ENCODE peak calls at places on chromosomes 16 and 17, in six cellular contexts. X is astrocyte of the spinal cord, E is Panc1, S is Peyer's patch, N is cardiac fibroblast, G is GM23338. J is an unnamed sample.

GRCh38 chr17:9356488-9356911 is 219.1 kb downstream of the STX8 start:
- DNase-seq in G (no peak), S (no peak), E (no peak), N (peak; percentile 20), X (no peak), J (no peak)

GRCh38 chr16:74107795-74108610 is 188.6 kb upstream of the PSMD7 start:
- DNase-seq in N (peak; percentile 4), E (peak; percentile 24), G (peak; percentile 87), S (no peak), X (no peak), J (peak; percentile 73)

GRCh38 chr16:88454315-88455057 is 1.4 kb downstream of the ZFPM1 start:
- DNase-seq in G (peak; percentile 47), E (no peak), X (no peak), N (no peak), S (peak; percentile 69), J (no peak)

GRCh38 chr17:7862692-7863437 is 5.1 kb downstream of the CYB5D1 start:
- DNase-seq in X (peak; percentile 52), S (no peak), E (no peak), G (peak; percentile 91), N (peak; percentile 70), J (peak; percentile 62)

GRCh38 chr17:63381101-63381729 is 64.9 kb downstream of the CYB561 start:
- DNase-seq in X (no peak), S (no peak), G (no peak), E (no peak), N (peak; percentile 63), J (no peak)

GRCh38 chr17:75024686-75025397 is 12.4 kb downstream of the MRPL58 start:
- DNase-seq in X (no peak), E (no peak), S (no peak), G (no peak), N (no peak), J (no peak)

GRCh38 chr16:78289844-78290277 is 190.4 kb downstream of the WWOX start:
- DNase-seq in N (no peak), S (no peak), X (no peak), E (no peak), G (peak; percentile 35), J (no peak)

GRCh38 chr16:64580558-64580957 is 541.3 kb downstream of the CDH11 start:
- DNase-seq in E (no peak), X (no peak), S (no peak), N (no peak), G (peak; percentile 70), J (no peak)

GRCh38 chr16:57761957-57762356 is 26.4 kb downstream of the KATNB1 start:
- DNase-seq in X (no peak), E (no peak), N (no peak), S (no peak), G (no peak), J (no peak)

DNA sequence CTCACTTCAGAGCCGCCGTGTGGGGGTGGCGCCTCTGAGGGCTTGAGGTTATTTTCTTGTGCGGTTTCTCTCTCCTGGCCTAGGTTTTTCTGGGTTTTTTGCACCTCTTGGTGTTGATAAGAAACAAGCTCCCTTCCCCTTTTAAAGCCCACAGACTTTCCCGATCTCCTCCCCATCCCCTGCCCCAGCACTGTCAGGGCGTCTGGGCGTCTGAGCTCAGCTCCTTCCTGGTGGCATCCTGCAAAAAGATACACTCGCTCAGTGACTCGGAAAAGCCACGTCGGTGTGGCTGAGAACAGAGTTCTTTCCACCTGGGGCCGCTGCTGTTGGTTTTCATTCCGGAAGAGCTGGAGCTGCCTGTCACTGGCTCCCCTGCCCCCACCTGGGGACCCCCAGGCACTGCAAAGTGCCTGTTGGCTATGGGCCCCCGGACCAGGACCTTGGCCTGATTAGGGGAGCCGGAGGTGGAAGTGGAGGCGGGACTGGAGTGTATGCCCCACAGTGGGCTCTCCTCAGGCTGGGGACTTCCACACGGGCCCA is 14.5 kb downstream of the BAIAP2 start:
- DNase-seq in S (no peak), G (no peak), E (no peak), X (no peak), N (no peak), J (no peak)
- TF ChIP-seq CTCF in S (no peak), G (no peak), E (no peak), X (no peak), N (no peak), J (no peak)

GRCh38 chr17:68328676-68329075 is 37.4 kb downstream of the ARSG start:
- DNase-seq in E (no peak), N (no peak), S (no peak), G (no peak), X (no peak), J (no peak)

GRCh38 chr17:68326681-68327080 is 35.4 kb downstream of the ARSG start:
- DNase-seq in N (no peak), X (no peak), E (no peak), S (no peak), G (no peak), J (no peak)

GRCh38 chr17:68325961-68326360 is 34.7 kb downstream of the ARSG start:
- DNase-seq in N (no peak), E (no peak), G (no peak), S (no peak), X (no peak), J (no peak)

GRCh38 chr17:68329331-68329730 is 38.0 kb downstream of the ARSG start:
- DNase-seq in G (no peak), E (no peak), S (no peak), X (no peak), N (no peak), J (no peak)

DNA sequence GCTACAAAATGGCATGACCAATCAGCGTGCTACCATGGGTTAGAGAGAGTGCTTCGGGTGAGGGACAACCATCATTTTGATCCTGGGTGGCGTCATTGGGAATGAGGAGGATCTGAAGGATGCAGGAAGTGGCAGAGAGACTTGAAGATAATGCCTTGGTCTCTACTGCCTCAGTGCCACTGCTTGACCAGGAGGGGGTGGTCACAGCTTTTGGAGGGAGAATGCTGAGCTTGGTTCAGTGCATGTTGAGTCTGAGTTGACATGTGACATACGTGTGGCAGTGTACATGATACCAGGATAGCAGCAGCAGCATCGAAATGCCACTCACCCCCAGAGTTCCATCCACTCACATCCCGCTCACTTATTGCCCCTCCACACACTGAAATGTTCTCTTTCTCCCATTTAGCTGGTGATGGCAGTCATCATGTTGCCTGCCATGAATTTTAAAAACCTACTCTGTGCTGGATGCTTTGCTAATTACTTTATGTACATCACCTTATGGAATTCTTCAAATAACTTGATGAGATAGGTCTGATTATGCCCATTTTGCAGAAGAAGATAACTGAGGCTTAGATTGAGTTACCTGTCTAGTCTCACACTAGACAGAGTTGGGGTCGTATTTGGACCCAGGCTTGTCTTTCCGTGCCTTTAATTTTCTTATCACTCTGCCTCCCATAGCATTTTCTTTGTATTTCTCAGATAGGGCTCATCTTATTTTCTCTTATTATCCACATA is 36.7 kb downstream of the ARSG start:
- DNase-seq in E (no peak), G (no peak), N (no peak), S (no peak), X (no peak), J (no peak)
- TF ChIP-seq CTCF in E (no peak), G (peak; percentile 13), N (no peak), S (no peak), X (no peak), J (no peak)

GRCh38 chr16:60907645-60908044 is 1128.6 kb downstream of the CDH8 start:
- DNase-seq in X (no peak), N (no peak), S (no peak), G (peak; percentile 22), E (no peak), J (no peak)
- TF ChIP-seq CTCF in X (no peak), N (no peak), S (no peak), G (peak; percentile 53), E (no peak), J (no peak)

DNA sequence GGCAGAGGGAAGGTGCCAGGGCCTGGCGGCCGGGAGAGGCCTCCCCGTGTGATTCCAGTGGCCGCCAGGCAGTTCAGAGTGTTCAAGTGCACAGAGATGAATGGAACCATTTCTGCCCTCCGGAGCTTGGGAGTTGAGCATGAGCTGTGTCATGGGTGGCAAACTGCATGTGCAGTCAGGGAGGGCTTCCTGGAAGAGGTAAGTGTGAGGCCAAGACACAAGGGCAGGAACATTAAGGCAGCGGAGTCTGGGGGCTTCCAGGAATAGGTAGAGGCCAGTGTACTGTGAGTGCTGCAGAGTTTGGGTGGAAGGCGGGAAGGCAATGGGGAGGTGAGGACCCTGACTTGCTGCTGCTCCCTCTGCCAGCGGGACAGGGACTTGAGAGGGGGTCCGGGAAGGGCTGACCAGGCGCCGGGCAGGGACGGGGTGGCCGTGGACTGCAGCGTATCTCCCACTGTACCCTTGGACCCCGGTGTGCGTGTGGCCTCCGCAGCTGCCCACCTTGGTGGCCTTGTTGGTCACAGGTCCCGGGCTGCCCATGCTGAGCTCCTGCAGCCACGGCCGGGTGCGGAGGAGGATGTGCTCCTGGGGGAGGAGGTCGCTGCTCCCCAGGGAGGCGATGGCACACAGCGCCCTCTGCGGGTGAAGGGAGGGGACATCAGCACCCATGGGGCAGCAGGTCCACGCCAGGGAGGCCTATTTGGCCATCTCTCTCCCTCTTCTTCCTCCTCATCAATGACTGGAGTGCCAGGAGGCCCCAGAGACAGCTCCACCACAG is 7.5 kb upstream of the CEP131 start:
- DNase-seq in G (peak; percentile 50), X (no peak), S (no peak), E (no peak), N (no peak), J (no peak)
- TF ChIP-seq CTCF in G (peak; percentile 38), X (peak; percentile 41), S (no peak), E (peak; percentile 86), N (peak; percentile 29), J (peak; percentile 28)

GRCh38 chr16:30351586-30352419 is 3.3 kb downstream of the CD2BP2 start:
- DNase-seq in N (peak; percentile 97), G (no peak), X (peak; percentile 93), S (peak; percentile 50), E (no peak), J (peak; percentile 98)

GRCh38 chr16:30354423-30355143 is 525 bp downstream of the CD2BP2 start:
- DNase-seq in X (no peak), E (no peak), N (no peak), S (no peak), G (peak; percentile 63), J (no peak)

GRCh38 chr16:30351001-30351441 is 4.1 kb downstream of the CD2BP2 start:
- DNase-seq in N (no peak), G (no peak), S (peak; percentile 48), E (no peak), X (no peak), J (no peak)

GRCh38 chr16:30353438-30354129 is 1.5 kb downstream of the CD2BP2 start:
- DNase-seq in G (no peak), N (no peak), E (no peak), X (no peak), S (peak; percentile 48), J (no peak)

GRCh38 chr16:30352488-30353401 is 2.4 kb downstream of the CD2BP2 start:
- DNase-seq in E (no peak), S (peak; percentile 33), G (peak; percentile 41), X (no peak), N (no peak), J (no peak)
- TF ChIP-seq CTCF in E (no peak), S (no peak), G (peak; percentile 30), X (peak; percentile 27), N (peak; percentile 22), J (no peak)

J was measured in MCF 10A.